ENCODE peak calls at places on chromosomes 12 and 14, in six cellular contexts. H, W, S, F, D and J are unnamed samples.

GRCh38 chr12:93368766-93369165 is 9.0 kb upstream of the NUDT4 start:
- DNase-seq in H (no peak), D (no peak), S (no peak), F (no peak), W (no peak), J (no peak)

GRCh38 chr14:23033801-23034497 is 751 bp downstream of the PSMB5 start:
- DNase-seq in H (no peak), D (no peak), W (no peak), S (no peak), F (no peak), J (no peak)

GRCh38 chr12:581746-582145 is 81.5 kb downstream of the NINJ2 start:
- DNase-seq in F (no peak), S (no peak), W (no peak), D (no peak), H (no peak), J (no peak)

GRCh38 chr12:39103552-39104165 is 198.3 kb upstream of the CPNE8 start:
- DNase-seq in W (peak; percentile 18), F (peak; percentile 90), S (no peak), H (no peak), D (peak; percentile 57), J (peak; percentile 52)

GRCh38 chr14:100406505-100407131 is 83.5 kb downstream of the SLC25A47 start:
- DNase-seq in D (peak; percentile 45), S (peak; percentile 61), W (peak; percentile 31), H (peak; percentile 46), F (peak; percentile 13), J (peak; percentile 45)

GRCh38 chr12:32047357-32047828 is 59.3 kb upstream of the BICD1 start:
- DNase-seq in W (no peak), D (no peak), H (no peak), F (no peak), S (no peak), J (no peak)

GRCh38 chr12:76226956-76227355 is 121.3 kb downstream of the BBS10 start:
- DNase-seq in F (no peak), W (no peak), S (no peak), H (no peak), D (no peak), J (no peak)

GRCh38 chr14:98210045-98210678 is 1061.8 kb downstream of the BCL11B start:
- DNase-seq in D (no peak), H (no peak), W (no peak), F (no peak), S (no peak), J (peak; percentile 2)

GRCh38 chr12:3364226-3364625 is 126.8 kb upstream of the PRMT8 start:
- DNase-seq in H (no peak), F (no peak), S (no peak), D (no peak), W (no peak), J (no peak)

GRCh38 chr14:62824086-62824485 is 221.2 kb downstream of the KCNH5 start:
- DNase-seq in S (no peak), W (no peak), D (peak; percentile 64), F (no peak), H (no peak), J (peak; percentile 4)

GRCh38 chr12:3704512-3705348 is 48.2 kb downstream of the CRACR2A start:
- DNase-seq in W (no peak), S (no peak), H (no peak), D (no peak), F (no peak), J (peak; percentile 60)

GRCh38 chr12:95212576-95212975 is 4.7 kb downstream of the FGD6 start:
- DNase-seq in D (peak; percentile 48), W (no peak), H (no peak), S (no peak), F (peak; percentile 56), J (no peak)

GRCh38 chr14:101019974-101020710 is 116.6 kb upstream of the RTL1 start:
- DNase-seq in W (no peak), F (no peak), H (peak; percentile 8), S (peak; percentile 35), D (no peak), J (no peak)

GRCh38 chr14:52131640-52132320 is 62.9 kb upstream of the NID2 start:
- DNase-seq in S (no peak), F (peak; percentile 95), D (peak; percentile 86), H (peak; percentile 49), W (peak; percentile 57), J (peak; percentile 93)

GRCh38 chr12:10740182-10740581 is 17.1 kb upstream of the YBX3 start:
- DNase-seq in H (no peak), D (no peak), F (peak; percentile 69), W (no peak), S (no peak), J (no peak)

GRCh38 chr14:89600950-89601826 is 184.2 kb upstream of the FOXN3 start:
- DNase-seq in W (no peak), F (no peak), H (no peak), S (no peak), D (peak; percentile 86), J (no peak)

GRCh38 chr14:36975834-36976233 is 196.6 kb downstream of the SLC25A21 start:
- DNase-seq in H (no peak), S (no peak), W (no peak), D (no peak), F (peak; percentile 56), J (no peak)
- TF ChIP-seq CTCF in H (no peak), S (no peak), W (no peak), D (no peak), F (peak; percentile 49), J (no peak)

DNA sequence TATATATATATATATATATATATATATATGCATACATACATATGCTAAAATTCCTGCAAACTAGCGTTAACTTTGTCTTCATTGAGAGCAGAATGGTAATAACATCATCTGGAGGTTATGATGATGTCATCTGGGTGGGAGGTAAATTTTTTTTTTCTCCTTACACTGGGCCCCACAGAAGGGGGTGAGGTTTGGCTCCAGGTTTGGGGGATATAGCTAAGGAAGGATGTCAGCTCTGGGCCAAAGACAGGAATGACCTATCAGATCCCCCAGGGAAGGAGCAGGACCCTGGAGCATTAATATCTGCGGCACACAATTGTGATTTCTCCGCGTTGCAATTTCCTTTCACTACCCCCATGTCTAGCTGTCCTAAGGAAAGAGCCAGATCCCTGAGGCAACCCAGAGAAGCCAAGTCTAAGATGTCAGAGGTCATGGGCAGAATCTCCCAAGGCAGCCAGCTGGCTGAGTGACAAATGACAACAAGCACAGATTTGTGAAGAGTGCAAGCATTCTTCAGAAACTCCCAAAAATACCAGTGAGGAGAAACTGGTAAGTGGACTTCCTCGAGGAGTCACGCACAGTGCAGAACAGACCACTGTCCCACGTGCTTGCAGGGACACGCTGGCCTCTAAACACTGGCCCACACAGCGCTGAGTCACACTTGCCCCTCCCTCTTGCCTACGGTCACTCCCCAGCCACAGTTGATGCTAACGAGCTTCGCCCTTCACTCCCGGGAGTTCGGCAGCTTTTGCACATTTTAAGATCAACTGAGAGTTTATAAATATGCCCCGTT is 9.9 kb downstream of the UBC start:
- DNase-seq in H (peak; percentile 80), D (peak; percentile 92), W (peak; percentile 90), F (peak; percentile 93), S (peak; percentile 89), J (peak; percentile 77)
- H3K4me3 ChIP-seq in H (no peak overlapping the region), D (no peak overlapping the region), W (no peak overlapping the region), F (peak overlapping the region; percentile 61), S (peak overlapping the region; percentile 8), J (no peak overlapping the region)

GRCh38 chr12:58681730-58682129 is 238.6 kb downstream of the LRIG3 start:
- DNase-seq in D (no peak), H (no peak), F (peak; percentile 17), W (no peak), S (no peak), J (no peak)
- TF ChIP-seq CTCF in D (no peak), H (no peak), F (peak; percentile 24), W (no peak), S (no peak), J (no peak)

GRCh38 chr12:48038085-48038484 is 33.8 kb upstream of the COL2A1 start:
- DNase-seq in W (no peak), F (no peak), S (no peak), H (no peak), D (no peak), J (no peak)
- H3K4me3 ChIP-seq in W (no peak overlapping the region), F (no peak overlapping the region), S (no peak overlapping the region), H (no peak overlapping the region), D (no peak overlapping the region), J (no peak overlapping the region)

DNA sequence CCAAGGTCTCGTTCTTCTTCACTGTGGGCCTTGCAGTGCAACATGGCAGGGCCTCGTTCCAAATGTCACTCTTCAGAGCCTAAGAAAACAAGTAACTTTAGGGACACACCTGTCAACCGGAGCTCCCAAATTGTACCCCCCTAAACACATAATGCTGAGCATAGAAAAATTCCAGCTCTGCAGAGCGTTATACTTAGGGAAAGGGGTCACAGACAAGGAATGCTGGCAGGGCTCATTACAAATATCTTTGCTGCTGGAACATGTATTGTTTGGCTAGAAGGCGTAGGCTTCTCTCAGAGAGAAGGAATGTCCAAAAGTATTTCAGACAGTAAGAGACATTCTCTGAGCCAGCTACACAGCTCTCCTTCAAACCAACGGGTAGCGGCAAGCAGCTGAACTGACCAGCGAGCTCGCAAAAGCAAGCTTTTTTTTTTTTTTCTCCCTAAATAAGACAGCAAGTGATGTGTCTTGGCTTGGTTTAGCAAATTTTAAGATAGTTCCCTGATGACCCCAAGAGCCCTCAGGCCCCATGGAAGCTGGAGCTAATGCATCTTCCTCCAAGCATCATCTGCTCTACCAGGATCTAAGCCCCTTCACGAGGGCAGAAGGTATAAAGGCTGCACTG is 24.5 kb downstream of the SSH1 start:
- DNase-seq in F (peak; percentile 53), S (no peak), W (no peak), H (no peak), D (peak; percentile 98), J (peak; percentile 93)
- TF ChIP-seq CTCF in F (no peak), S (no peak), W (no peak), H (no peak), D (no peak), J (no peak)

DNA sequence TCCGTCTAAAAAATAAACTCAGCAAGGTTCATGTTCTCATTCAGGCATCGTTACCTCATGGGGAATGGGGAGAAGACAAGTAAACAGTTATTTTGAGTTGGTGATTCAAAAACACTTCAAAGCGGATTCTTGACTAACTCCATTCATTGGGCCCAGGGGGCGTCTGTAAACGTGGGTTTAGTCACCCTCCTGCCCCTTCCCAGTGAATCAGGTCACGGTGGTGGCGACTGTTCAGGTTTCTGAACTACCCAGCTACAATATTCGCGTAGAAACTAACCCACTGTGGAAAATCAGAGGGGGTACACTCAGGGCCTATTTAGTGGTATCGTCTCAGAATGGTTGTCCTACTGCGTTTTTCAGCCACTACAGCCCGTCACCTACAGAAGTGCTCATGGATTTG is 15.2 kb downstream of the OR6S1 start:
- DNase-seq in W (no peak), D (no peak), H (no peak), S (no peak), F (no peak), J (no peak)
- H3K4me3 ChIP-seq in W (no peak overlapping the region), D (no peak overlapping the region), H (peak overlapping the region; percentile 31), S (no peak overlapping the region), F (no peak overlapping the region), J (no peak overlapping the region)